ENCODE peak calls at places on chromosomes 13 and 19, in ten cellular contexts. One of them, this sample, is unnamed.

GRCh38 chr19:11088508-11089253 is 582 bp upstream of the LDLR start:
- DNase-seq in fibroblast of lung: peak
- DNase-seq in neural progenitor cell: no peak
- DNase-seq in Caco-2: no peak
- DNase-seq in tibial artery: peak
- DNase-seq in HFFc6: no peak
- DNase-seq in adrenal gland: peak
- DNase-seq in PC-3: no peak
- DNase-seq in heart right ventricle: no peak
- DNase-seq in uterus: no peak
- DNase-seq in this sample: no peak

GRCh38 chr19:13823256-13823655 is 28.0 kb downstream of the ZSWIM4 start:
- DNase-seq in fibroblast of lung: no peak
- DNase-seq in neural progenitor cell: no peak
- DNase-seq in Caco-2: no peak
- DNase-seq in tibial artery: peak
- DNase-seq in HFFc6: no peak
- DNase-seq in adrenal gland: peak
- DNase-seq in PC-3: no peak
- DNase-seq in heart right ventricle: peak
- DNase-seq in uterus: peak
- DNase-seq in this sample: no peak

GRCh38 chr13:111911141-111911720 is 155.7 kb upstream of the SOX1 start:
- DNase-seq in fibroblast of lung: no peak
- DNase-seq in neural progenitor cell: no peak
- DNase-seq in Caco-2: no peak
- DNase-seq in tibial artery: peak
- DNase-seq in HFFc6: no peak
- DNase-seq in adrenal gland: no peak
- DNase-seq in PC-3: no peak
- DNase-seq in heart right ventricle: no peak
- DNase-seq in uterus: no peak
- DNase-seq in this sample: no peak

GRCh38 chr13:87322386-87322785 is 348.8 kb upstream of the SLITRK5 start:
- DNase-seq in fibroblast of lung: no peak
- DNase-seq in neural progenitor cell: no peak
- DNase-seq in Caco-2: no peak
- DNase-seq in tibial artery: no peak
- DNase-seq in HFFc6: no peak
- DNase-seq in adrenal gland: no peak
- DNase-seq in PC-3: no peak
- DNase-seq in heart right ventricle: no peak
- DNase-seq in uterus: no peak
- DNase-seq in this sample: no peak

GRCh38 chr19:6891761-6892385 is 4.5 kb downstream of the ADGRE1 start:
- DNase-seq in fibroblast of lung: no peak
- DNase-seq in neural progenitor cell: no peak
- DNase-seq in Caco-2: no peak
- DNase-seq in tibial artery: no peak
- DNase-seq in HFFc6: no peak
- DNase-seq in adrenal gland: no peak
- DNase-seq in PC-3: no peak
- DNase-seq in heart right ventricle: no peak
- DNase-seq in uterus: no peak
- DNase-seq in this sample: no peak

GRCh38 chr13:77448689-77449088 is 86.8 kb upstream of the SCEL start:
- DNase-seq in fibroblast of lung: no peak
- DNase-seq in neural progenitor cell: no peak
- DNase-seq in Caco-2: no peak
- DNase-seq in tibial artery: no peak
- DNase-seq in HFFc6: no peak
- DNase-seq in adrenal gland: peak
- DNase-seq in PC-3: no peak
- DNase-seq in heart right ventricle: no peak
- DNase-seq in uterus: no peak
- DNase-seq in this sample: no peak

GRCh38 chr19:16608290-16608704 is 19.7 kb downstream of the MED26 start:
- DNase-seq in fibroblast of lung: peak
- DNase-seq in neural progenitor cell: no peak
- DNase-seq in Caco-2: no peak
- DNase-seq in tibial artery: no peak
- DNase-seq in HFFc6: peak
- DNase-seq in adrenal gland: peak
- DNase-seq in PC-3: peak
- DNase-seq in heart right ventricle: no peak
- DNase-seq in uterus: peak
- DNase-seq in this sample: peak

GRCh38 chr19:49272204-49272603 is 52.8 kb downstream of the SLC6A16 start:
- DNase-seq in fibroblast of lung: peak
- DNase-seq in neural progenitor cell: no peak
- DNase-seq in Caco-2: no peak
- DNase-seq in tibial artery: no peak
- DNase-seq in HFFc6: peak
- DNase-seq in adrenal gland: no peak
- DNase-seq in PC-3: peak
- DNase-seq in heart right ventricle: no peak
- DNase-seq in uterus: no peak
- DNase-seq in this sample: peak

GRCh38 chr13:113856716-113857065 is 7.2 kb downstream of the GAS6 start:
- DNase-seq in fibroblast of lung: peak
- DNase-seq in neural progenitor cell: no peak
- DNase-seq in Caco-2: no peak
- DNase-seq in tibial artery: peak
- DNase-seq in HFFc6: peak
- DNase-seq in adrenal gland: peak
- DNase-seq in PC-3: peak
- DNase-seq in heart right ventricle: no peak
- DNase-seq in uterus: peak
- DNase-seq in this sample: no peak

GRCh38 chr19:38734426-38735256 is 9.6 kb downstream of the CAPN12 start:
- DNase-seq in fibroblast of lung: no peak
- DNase-seq in neural progenitor cell: peak
- DNase-seq in Caco-2: no peak
- DNase-seq in tibial artery: peak
- DNase-seq in HFFc6: peak
- DNase-seq in adrenal gland: no peak
- DNase-seq in PC-3: peak
- DNase-seq in heart right ventricle: no peak
- DNase-seq in uterus: peak
- DNase-seq in this sample: peak

GRCh38 chr13:77378662-77379061 is 51.8 kb upstream of the MYCBP2 start:
- DNase-seq in fibroblast of lung: no peak
- DNase-seq in neural progenitor cell: no peak
- DNase-seq in Caco-2: no peak
- DNase-seq in tibial artery: no peak
- DNase-seq in HFFc6: no peak
- DNase-seq in adrenal gland: no peak
- DNase-seq in PC-3: no peak
- DNase-seq in heart right ventricle: no peak
- DNase-seq in uterus: no peak
- DNase-seq in this sample: peak

GRCh38 chr13:79401259-79402071 is 4.6 kb downstream of the RBM26 start:
- DNase-seq in fibroblast of lung: no peak
- DNase-seq in neural progenitor cell: no peak
- DNase-seq in Caco-2: no peak
- DNase-seq in tibial artery: no peak
- DNase-seq in HFFc6: no peak
- DNase-seq in adrenal gland: no peak
- DNase-seq in PC-3: no peak
- DNase-seq in heart right ventricle: no peak
- DNase-seq in uterus: no peak
- DNase-seq in this sample: no peak
- TF ChIP-seq CTCF in fibroblast of lung: no peak
- TF ChIP-seq CTCF in neural progenitor cell: no peak
- TF ChIP-seq CTCF in Caco-2: no peak
- TF ChIP-seq CTCF in tibial artery: no peak
- TF ChIP-seq CTCF in HFFc6: no peak
- TF ChIP-seq CTCF in adrenal gland: no peak
- TF ChIP-seq CTCF in PC-3: no peak
- TF ChIP-seq CTCF in heart right ventricle: no peak
- TF ChIP-seq CTCF in uterus: no peak
- TF ChIP-seq CTCF in this sample: no peak

GRCh38 chr13:40779796-40780285 is 8.9 kb upstream of the MRPS31 start:
- DNase-seq in fibroblast of lung: no peak
- DNase-seq in neural progenitor cell: no peak
- DNase-seq in Caco-2: no peak
- DNase-seq in tibial artery: no peak
- DNase-seq in HFFc6: no peak
- DNase-seq in adrenal gland: no peak
- DNase-seq in PC-3: peak
- DNase-seq in heart right ventricle: no peak
- DNase-seq in uterus: no peak
- DNase-seq in this sample: peak

GRCh38 chr13:40779049-40779448 is 8.1 kb upstream of the MRPS31 start:
- DNase-seq in fibroblast of lung: no peak
- DNase-seq in neural progenitor cell: no peak
- DNase-seq in Caco-2: no peak
- DNase-seq in tibial artery: no peak
- DNase-seq in HFFc6: no peak
- DNase-seq in adrenal gland: no peak
- DNase-seq in PC-3: no peak
- DNase-seq in heart right ventricle: no peak
- DNase-seq in uterus: no peak
- DNase-seq in this sample: no peak

GRCh38 chr13:40781717-40782116 is 7.7 kb upstream of the SLC25A15 start:
- DNase-seq in fibroblast of lung: no peak
- DNase-seq in neural progenitor cell: no peak
- DNase-seq in Caco-2: no peak
- DNase-seq in tibial artery: no peak
- DNase-seq in HFFc6: no peak
- DNase-seq in adrenal gland: no peak
- DNase-seq in PC-3: no peak
- DNase-seq in heart right ventricle: no peak
- DNase-seq in uterus: no peak
- DNase-seq in this sample: no peak

GRCh38 chr13:40777957-40778235 is 6.9 kb upstream of the MRPS31 start:
- DNase-seq in fibroblast of lung: no peak
- DNase-seq in neural progenitor cell: no peak
- DNase-seq in Caco-2: no peak
- DNase-seq in tibial artery: no peak
- DNase-seq in HFFc6: no peak
- DNase-seq in adrenal gland: no peak
- DNase-seq in PC-3: no peak
- DNase-seq in heart right ventricle: no peak
- DNase-seq in uterus: no peak
- DNase-seq in this sample: no peak

GRCh38 chr13:40780822-40781401 is 8.5 kb upstream of the SLC25A15 start:
- DNase-seq in fibroblast of lung: peak
- DNase-seq in neural progenitor cell: no peak
- DNase-seq in Caco-2: peak
- DNase-seq in tibial artery: no peak
- DNase-seq in HFFc6: no peak
- DNase-seq in adrenal gland: no peak
- DNase-seq in PC-3: no peak
- DNase-seq in heart right ventricle: no peak
- DNase-seq in uterus: no peak
- DNase-seq in this sample: peak
- TF ChIP-seq CTCF in fibroblast of lung: no peak
- TF ChIP-seq CTCF in neural progenitor cell: no peak
- TF ChIP-seq CTCF in Caco-2: no peak
- TF ChIP-seq CTCF in tibial artery: no peak
- TF ChIP-seq CTCF in HFFc6: peak
- TF ChIP-seq CTCF in adrenal gland: no peak
- TF ChIP-seq CTCF in PC-3: no peak
- TF ChIP-seq CTCF in heart right ventricle: no peak
- TF ChIP-seq CTCF in uterus: no peak
- TF ChIP-seq CTCF in this sample: no peak

DNA sequence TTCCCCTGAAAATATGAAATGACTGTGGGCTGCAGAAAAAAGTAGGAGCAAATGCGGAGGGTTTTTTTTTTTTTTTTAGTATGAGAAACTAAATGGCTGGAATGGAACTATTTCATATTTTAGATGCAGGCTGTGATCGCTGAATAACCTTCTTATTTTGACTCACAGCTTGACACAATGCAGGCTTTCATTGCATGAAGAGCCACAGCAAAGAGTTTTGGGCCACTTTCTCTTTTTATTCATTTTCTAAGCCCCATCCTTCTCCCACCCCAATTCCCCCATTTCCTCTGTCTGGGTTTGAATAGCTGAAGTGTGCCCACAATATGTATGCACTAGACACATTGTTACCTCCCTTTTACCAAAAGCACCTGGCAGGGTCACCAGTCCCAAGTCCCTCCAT is 125.9 kb downstream of the COG6 start:
- DNase-seq in fibroblast of lung: no peak
- DNase-seq in neural progenitor cell: no peak
- DNase-seq in Caco-2: no peak
- DNase-seq in tibial artery: no peak
- DNase-seq in HFFc6: no peak
- DNase-seq in adrenal gland: no peak
- DNase-seq in PC-3: no peak
- DNase-seq in heart right ventricle: no peak
- DNase-seq in uterus: no peak
- DNase-seq in this sample: no peak
- TF ChIP-seq CTCF in fibroblast of lung: no peak
- TF ChIP-seq CTCF in neural progenitor cell: no peak
- TF ChIP-seq CTCF in Caco-2: no peak
- TF ChIP-seq CTCF in tibial artery: no peak
- TF ChIP-seq CTCF in HFFc6: no peak
- TF ChIP-seq CTCF in adrenal gland: no peak
- TF ChIP-seq CTCF in PC-3: no peak
- TF ChIP-seq CTCF in heart right ventricle: no peak
- TF ChIP-seq CTCF in uterus: no peak
- TF ChIP-seq CTCF in this sample: no peak

GRCh38 chr13:45721203-45721731 is 19.1 kb downstream of the CBY2 start:
- DNase-seq in fibroblast of lung: no peak
- DNase-seq in neural progenitor cell: no peak
- DNase-seq in Caco-2: no peak
- DNase-seq in tibial artery: no peak
- DNase-seq in HFFc6: no peak
- DNase-seq in adrenal gland: no peak
- DNase-seq in PC-3: no peak
- DNase-seq in heart right ventricle: no peak
- DNase-seq in uterus: no peak
- DNase-seq in this sample: no peak

GRCh38 chr13:45717324-45717723 is 15.2 kb downstream of the CBY2 start:
- DNase-seq in fibroblast of lung: no peak
- DNase-seq in neural progenitor cell: no peak
- DNase-seq in Caco-2: no peak
- DNase-seq in tibial artery: no peak
- DNase-seq in HFFc6: no peak
- DNase-seq in adrenal gland: no peak
- DNase-seq in PC-3: no peak
- DNase-seq in heart right ventricle: no peak
- DNase-seq in uterus: no peak
- DNase-seq in this sample: no peak

GRCh38 chr13:45715351-45715750 is 13.2 kb downstream of the CBY2 start:
- DNase-seq in fibroblast of lung: no peak
- DNase-seq in neural progenitor cell: no peak
- DNase-seq in Caco-2: no peak
- DNase-seq in tibial artery: no peak
- DNase-seq in HFFc6: no peak
- DNase-seq in adrenal gland: no peak
- DNase-seq in PC-3: no peak
- DNase-seq in heart right ventricle: no peak
- DNase-seq in uterus: no peak
- DNase-seq in this sample: no peak

GRCh38 chr13:45718992-45719391 is 16.9 kb downstream of the CBY2 start:
- DNase-seq in fibroblast of lung: no peak
- DNase-seq in neural progenitor cell: peak
- DNase-seq in Caco-2: no peak
- DNase-seq in tibial artery: no peak
- DNase-seq in HFFc6: peak
- DNase-seq in adrenal gland: no peak
- DNase-seq in PC-3: peak
- DNase-seq in heart right ventricle: no peak
- DNase-seq in uterus: no peak
- DNase-seq in this sample: no peak

GRCh38 chr13:45718063-45718462 is 15.9 kb downstream of the CBY2 start:
- DNase-seq in fibroblast of lung: peak
- DNase-seq in neural progenitor cell: peak
- DNase-seq in Caco-2: peak
- DNase-seq in tibial artery: no peak
- DNase-seq in HFFc6: peak
- DNase-seq in adrenal gland: no peak
- DNase-seq in PC-3: peak
- DNase-seq in heart right ventricle: no peak
- DNase-seq in uterus: no peak
- DNase-seq in this sample: peak
- TF ChIP-seq CTCF in fibroblast of lung: peak
- TF ChIP-seq CTCF in neural progenitor cell: peak
- TF ChIP-seq CTCF in Caco-2: peak
- TF ChIP-seq CTCF in tibial artery: no peak
- TF ChIP-seq CTCF in HFFc6: peak
- TF ChIP-seq CTCF in adrenal gland: peak
- TF ChIP-seq CTCF in PC-3: peak
- TF ChIP-seq CTCF in heart right ventricle: no peak
- TF ChIP-seq CTCF in uterus: no peak
- TF ChIP-seq CTCF in this sample: peak

This sample was measured in bronchial epithelial cell.